ENCODE peak calls at places on chromosome 6, in four cellular contexts. X is GM12865, O is spleen, I is A673. L is an unnamed sample.
A peak's percentile ranks its signal among the peaks of the same experiment; 100 is the strongest.

GRCh38 chr6:130575971-130576370 is 210.2 kb downstream of the TMEM200A start:
- DNase-seq in I (no peak), O (peak; percentile 67), X (peak; percentile 85), L (no peak)

GRCh38 chr6:96899019-96899418 is 1.3 kb upstream of the NDUFAF4 start:
- DNase-seq in O (no peak), X (peak; percentile 32), I (peak; percentile 70), L (no peak)

GRCh38 chr6:137851669-137852068 is 15.4 kb upstream of the TNFAIP3 start:
- DNase-seq in I (no peak), O (no peak), X (no peak), L (no peak)

GRCh38 chr6:20877008-20877937 is 343.0 kb downstream of the CDKAL1 start:
- DNase-seq in I (peak; percentile 17), O (no peak), X (peak; percentile 90), L (peak; percentile 61)

GRCh38 chr6:169058634-169059033 is 195.0 kb downstream of the THBS2 start:
- DNase-seq in X (no peak), I (no peak), O (no peak), L (no peak)

GRCh38 chr6:151723152-151723551 is 84.3 kb upstream of the ESR1 start:
- DNase-seq in I (no peak), O (no peak), X (peak; percentile 21), L (no peak)

GRCh38 chr6:53107091-53107490 is 41.5 kb downstream of the GCM1 start:
- DNase-seq in I (no peak), O (no peak), X (no peak), L (no peak)

GRCh38 chr6:68239034-68239433 is 396.0 kb upstream of the ADGRB3 start:
- DNase-seq in X (no peak), O (no peak), I (no peak), L (no peak)

GRCh38 chr6:125421853-125422252 is 120.1 kb upstream of the HDDC2 start:
- DNase-seq in O (no peak), I (no peak), X (no peak), L (no peak)

GRCh38 chr6:38215225-38215624 is 395.7 kb downstream of the ZFAND3 start:
- DNase-seq in I (no peak), X (no peak), O (no peak), L (no peak)

GRCh38 chr6:37048851-37049734 is 43.6 kb downstream of the FGD2 start:
- DNase-seq in O (peak; percentile 86), I (no peak), X (peak; percentile 80), L (peak; percentile 45)

GRCh38 chr6:16747232-16748027 is 13.8 kb downstream of the ATXN1 start:
- DNase-seq in I (peak; percentile 64), O (no peak), X (no peak), L (no peak)

GRCh38 chr6:44667226-44667625 is 279.7 kb downstream of the CDC5L start:
- DNase-seq in O (no peak), X (no peak), I (peak; percentile 91), L (no peak)

GRCh38 chr6:130322673-130323268 is 43.0 kb upstream of the TMEM200A start:
- DNase-seq in I (peak; percentile 70), O (no peak), X (peak; percentile 75), L (peak; percentile 47)

GRCh38 chr6:166244353-166245045 is 63.7 kb downstream of the PRR18 start:
- DNase-seq in O (no peak), I (no peak), X (peak; percentile 84), L (no peak)

GRCh38 chr6:33983109-33983475 is 162.8 kb downstream of the GRM4 start:
- DNase-seq in I (no peak), O (peak; percentile 51), X (no peak), L (peak; percentile 63)

GRCh38 chr6:137415127-137415833 is 78.9 kb downstream of the OLIG3 start:
- DNase-seq in I (peak; percentile 46), X (peak; percentile 76), O (peak; percentile 78), L (peak; percentile 65)

GRCh38 chr6:42394151-42394550 is 57.6 kb downstream of the TRERF1 start:
- DNase-seq in I (no peak), X (no peak), O (no peak), L (no peak)

GRCh38 chr6:34207695-34208443 is 28.8 kb upstream of the HMGA1 start:
- DNase-seq in O (no peak), X (no peak), I (no peak), L (no peak)

GRCh38 chr6:112145080-112145573 is 57.7 kb downstream of the FAM229B start:
- DNase-seq in O (no peak), X (no peak), I (no peak), L (no peak)

GRCh38 chr6:69162811-69163210 is 527.7 kb downstream of the ADGRB3 start:
- DNase-seq in X (no peak), O (no peak), I (no peak), L (no peak)

GRCh38 chr6:22247916-22248482 is 48.8 kb downstream of the PRL start:
- DNase-seq in X (no peak), O (no peak), I (peak; percentile 33), L (no peak)

GRCh38 chr6:33248643-33248931 is 23.1 kb downstream of the VPS52 start:
- DNase-seq in I (peak; percentile 74), X (no peak), O (no peak), L (peak; percentile 26)

GRCh38 chr6:4313044-4313686 is 177.8 kb upstream of the ECI2 start:
- DNase-seq in X (no peak), I (peak; percentile 80), O (no peak), L (no peak)

GRCh38 chr6:111129003-111129402 is 41.7 kb downstream of the SLC16A10 start:
- DNase-seq in X (no peak), O (no peak), I (peak; percentile 18), L (peak; percentile 76)

GRCh38 chr6:86856937-86857563 is 80.3 kb upstream of the HTR1E start:
- DNase-seq in O (no peak), X (peak; percentile 52), I (peak; percentile 60), L (peak; percentile 44)

GRCh38 chr6:139732451-139732850 is 358.0 kb upstream of the CITED2 start:
- DNase-seq in O (no peak), I (no peak), X (no peak), L (no peak)

GRCh38 chr6:54093306-54093705 is 17.9 kb upstream of the MLIP start:
- DNase-seq in O (no peak), I (no peak), X (no peak), L (no peak)

GRCh38 chr6:167825059-167825758 is 1.5 kb upstream of the AFDN start:
- DNase-seq in O (no peak), I (peak; percentile 70), X (no peak), L (no peak)

GRCh38 chr6:82616386-82617028 is 252.9 kb downstream of the TPBG start:
- DNase-seq in O (no peak), I (peak; percentile 93), X (no peak), L (no peak)

GRCh38 chr6:55913213-55914195 is 38.1 kb upstream of the BMP5 start:
- DNase-seq in X (peak; percentile 26), I (no peak), O (no peak), L (no peak)

DNA sequence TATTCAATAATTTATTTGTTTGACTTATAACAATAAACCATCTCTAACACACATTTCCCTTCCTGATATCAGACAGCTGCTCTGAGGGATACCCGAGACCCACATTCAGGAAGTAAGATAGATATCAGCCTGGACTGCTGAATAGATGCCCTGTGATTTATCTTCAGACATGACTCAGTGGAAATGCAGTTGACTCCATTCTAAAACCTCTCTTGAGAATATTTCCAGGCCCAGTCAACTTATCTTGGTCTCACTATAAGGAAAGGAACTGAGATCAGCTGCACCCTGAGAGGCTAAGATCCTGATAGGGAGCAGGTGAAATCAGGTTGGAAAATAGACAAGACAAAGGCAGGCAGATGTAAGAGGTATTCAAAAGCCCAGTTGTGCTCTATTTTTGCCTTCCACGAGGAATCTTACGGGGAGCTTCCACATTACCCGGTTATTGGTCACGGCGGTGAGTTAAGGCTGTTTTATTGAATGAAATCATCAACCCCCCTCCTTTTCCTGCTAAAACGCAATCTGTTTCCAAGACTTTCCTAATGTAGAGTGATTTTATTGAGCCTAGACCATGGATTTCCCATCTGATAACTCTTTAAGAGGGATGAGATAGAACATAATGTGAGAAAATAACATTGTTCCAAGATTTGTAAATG is 25.5 kb downstream of the C6orf15 start:
- DNase-seq in X (no peak), O (no peak), I (peak; percentile 42), L (no peak)
- H3K4me3 ChIP-seq in X (no peak overlapping the region), O (no peak overlapping the region), I (no peak overlapping the region), L (no peak overlapping the region)

DNA sequence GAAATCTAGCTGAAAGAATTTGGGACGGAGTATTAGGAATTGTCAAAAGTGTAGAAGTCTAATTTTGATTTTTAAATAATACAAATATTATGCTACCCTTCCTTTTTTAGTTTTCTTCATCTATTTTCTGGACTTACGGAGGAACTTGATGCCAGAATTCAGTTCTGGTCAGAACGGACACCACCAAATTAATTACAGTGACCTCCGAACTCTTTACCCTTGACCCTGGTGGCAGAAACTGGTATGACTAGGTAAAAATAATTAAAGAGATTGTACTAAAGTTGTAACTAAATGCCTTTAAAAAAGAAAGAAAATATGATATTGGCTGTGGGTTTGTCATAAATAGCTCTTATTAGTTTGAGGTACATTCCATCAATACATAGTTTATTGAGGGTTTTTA is 751.1 kb upstream of the MAP3K7 start:
- DNase-seq in O (no peak), I (no peak), X (no peak), L (no peak)
- TF ChIP-seq CTCF in O (no peak), I (peak; percentile 36), X (peak; percentile 16), L (no peak)

DNA sequence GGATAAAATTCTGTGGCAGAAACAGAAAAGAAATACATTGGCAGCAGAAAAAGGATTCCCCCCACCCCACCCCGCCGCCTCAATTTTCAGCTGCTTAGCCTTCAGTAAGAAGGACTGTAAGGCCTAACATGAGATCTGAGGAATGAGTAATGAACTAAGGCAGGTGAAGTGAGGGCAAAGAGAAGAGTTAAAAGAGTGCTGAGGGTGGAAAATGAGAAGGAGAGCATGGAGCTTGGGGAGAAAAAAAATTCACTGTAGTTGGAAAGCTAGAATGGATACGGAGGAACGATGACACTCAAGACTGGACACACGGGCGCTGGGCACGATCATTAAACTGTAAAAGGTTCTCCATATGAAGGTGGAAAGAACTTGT is 14.6 kb downstream of the POM121L2 start:
- DNase-seq in I (no peak), O (no peak), X (no peak), L (no peak)
- H3K4me3 ChIP-seq in I (peak overlapping the region; percentile 69), O (no peak overlapping the region), X (no peak overlapping the region), L (no peak overlapping the region)

DNA sequence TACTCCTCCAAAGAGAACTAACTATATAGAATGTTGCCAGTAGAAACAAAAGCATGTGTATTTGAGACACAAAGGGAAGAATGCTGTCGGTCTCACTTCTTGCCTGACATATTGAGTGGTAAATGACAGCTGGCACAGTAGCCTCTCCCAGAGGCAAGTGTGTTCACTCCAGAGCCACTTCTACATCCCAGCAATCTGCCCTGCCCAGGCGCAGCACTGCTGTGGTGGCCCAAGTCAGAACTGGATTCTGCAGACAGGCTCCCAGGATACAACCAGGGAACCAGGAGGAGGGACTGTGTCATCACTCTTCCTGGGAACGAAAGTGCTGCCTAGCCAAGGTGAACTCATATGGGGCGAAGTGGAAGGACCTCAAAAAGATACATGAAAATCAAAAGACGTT is 103.2 kb upstream of the ARMC2 start:
- DNase-seq in I (no peak), X (no peak), O (no peak), L (no peak)
- TF ChIP-seq CTCF in I (no peak), X (no peak), O (no peak), L (no peak)

DNA sequence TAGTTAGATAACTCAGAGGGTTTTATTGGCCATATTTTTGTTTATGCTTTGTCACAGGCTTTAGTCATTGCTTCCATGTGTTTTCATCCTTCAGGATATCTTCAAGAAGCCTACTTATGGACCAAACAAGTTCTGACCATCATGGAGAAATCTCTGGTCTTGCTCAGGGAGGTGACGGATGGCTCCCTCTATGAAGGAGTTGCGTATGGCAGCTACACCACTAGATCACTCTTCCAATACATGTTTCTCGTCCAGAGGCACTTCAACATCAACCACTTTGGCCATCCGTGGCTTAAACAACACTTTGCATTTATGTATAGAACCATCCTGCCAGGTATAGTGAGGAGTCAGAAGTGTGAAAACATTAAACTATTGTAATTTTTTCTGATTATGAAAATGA is 30.3 kb upstream of the CALHM6 start:
- DNase-seq in O (no peak), X (no peak), I (no peak), L (no peak)
- H3K4me3 ChIP-seq in O (no peak overlapping the region), X (no peak overlapping the region), I (no peak overlapping the region), L (no peak overlapping the region)

GRCh38 chr6:80132942-80133517 is 26.6 kb downstream of the BCKDHB start:
- DNase-seq in O (no peak), X (peak; percentile 30), I (peak; percentile 87), L (peak; percentile 60)
- TF ChIP-seq CTCF in O (no peak), X (no peak), I (peak; percentile 72), L (peak; percentile 8)